ENCODE peak calls at places on chromosomes 13 and 19, in eight cellular contexts. One of them, this sample, is unnamed.

GRCh38 chr19:42445948-42446347 is 3.2 kb upstream of the CXCL17 start:
- DNase-seq in mesenchymal stem cell: no peak
- DNase-seq in A549: no peak
- DNase-seq in non-pigmented ciliary epithelial cell: no peak
- DNase-seq in AG04449: no peak
- DNase-seq in SIG-M5: no peak
- DNase-seq in stimulated activated effector memory CD8-positive, alpha-beta T cell treated with anti-CD3 and anti-CD28 coated beads, Interleukin-12 subunit alpha, Interleukin-12 subunit beta, amount 100 ng/mL, for 72 hours: no peak
- DNase-seq in HFF-Myc: no peak
- DNase-seq in this sample: no peak

GRCh38 chr19:50607874-50608785 is 31.6 kb downstream of the SYT3 start:
- DNase-seq in mesenchymal stem cell: no peak
- DNase-seq in A549: peak
- DNase-seq in non-pigmented ciliary epithelial cell: peak
- DNase-seq in AG04449: peak
- DNase-seq in SIG-M5: no peak
- DNase-seq in stimulated activated effector memory CD8-positive, alpha-beta T cell treated with anti-CD3 and anti-CD28 coated beads, Interleukin-12 subunit alpha, Interleukin-12 subunit beta, amount 100 ng/mL, for 72 hours: peak
- DNase-seq in HFF-Myc: peak
- DNase-seq in this sample: peak

GRCh38 chr13:26024558-26024957 is 27.3 kb downstream of the SHISA2 start:
- DNase-seq in mesenchymal stem cell: no peak
- DNase-seq in A549: no peak
- DNase-seq in non-pigmented ciliary epithelial cell: no peak
- DNase-seq in AG04449: no peak
- DNase-seq in SIG-M5: no peak
- DNase-seq in stimulated activated effector memory CD8-positive, alpha-beta T cell treated with anti-CD3 and anti-CD28 coated beads, Interleukin-12 subunit alpha, Interleukin-12 subunit beta, amount 100 ng/mL, for 72 hours: no peak
- DNase-seq in HFF-Myc: no peak
- DNase-seq in this sample: no peak

GRCh38 chr19:33040994-33041827 is 23.5 kb downstream of the RHPN2 start:
- DNase-seq in mesenchymal stem cell: peak
- DNase-seq in A549: peak
- DNase-seq in non-pigmented ciliary epithelial cell: no peak
- DNase-seq in AG04449: no peak
- DNase-seq in SIG-M5: no peak
- DNase-seq in stimulated activated effector memory CD8-positive, alpha-beta T cell treated with anti-CD3 and anti-CD28 coated beads, Interleukin-12 subunit alpha, Interleukin-12 subunit beta, amount 100 ng/mL, for 72 hours: no peak
- DNase-seq in HFF-Myc: no peak
- DNase-seq in this sample: no peak

GRCh38 chr13:69331245-69331644 is 776.4 kb upstream of the ATXN8OS start:
- DNase-seq in mesenchymal stem cell: peak
- DNase-seq in A549: no peak
- DNase-seq in non-pigmented ciliary epithelial cell: no peak
- DNase-seq in AG04449: no peak
- DNase-seq in SIG-M5: no peak
- DNase-seq in stimulated activated effector memory CD8-positive, alpha-beta T cell treated with anti-CD3 and anti-CD28 coated beads, Interleukin-12 subunit alpha, Interleukin-12 subunit beta, amount 100 ng/mL, for 72 hours: no peak
- DNase-seq in HFF-Myc: no peak
- DNase-seq in this sample: no peak

GRCh38 chr13:66578305-66578704 is 651.8 kb downstream of the PCDH9 start:
- DNase-seq in mesenchymal stem cell: no peak
- DNase-seq in A549: no peak
- DNase-seq in non-pigmented ciliary epithelial cell: no peak
- DNase-seq in AG04449: no peak
- DNase-seq in SIG-M5: no peak
- DNase-seq in stimulated activated effector memory CD8-positive, alpha-beta T cell treated with anti-CD3 and anti-CD28 coated beads, Interleukin-12 subunit alpha, Interleukin-12 subunit beta, amount 100 ng/mL, for 72 hours: no peak
- DNase-seq in HFF-Myc: no peak
- DNase-seq in this sample: no peak

GRCh38 chr19:47511681-47512080 is 3.2 kb downstream of the NAPA start:
- DNase-seq in mesenchymal stem cell: peak
- DNase-seq in A549: no peak
- DNase-seq in non-pigmented ciliary epithelial cell: no peak
- DNase-seq in AG04449: no peak
- DNase-seq in SIG-M5: no peak
- DNase-seq in stimulated activated effector memory CD8-positive, alpha-beta T cell treated with anti-CD3 and anti-CD28 coated beads, Interleukin-12 subunit alpha, Interleukin-12 subunit beta, amount 100 ng/mL, for 72 hours: no peak
- DNase-seq in HFF-Myc: no peak
- DNase-seq in this sample: no peak

GRCh38 chr13:75675421-75675820 is 39.3 kb downstream of the LMO7 start:
- DNase-seq in mesenchymal stem cell: no peak
- DNase-seq in A549: no peak
- DNase-seq in non-pigmented ciliary epithelial cell: no peak
- DNase-seq in AG04449: no peak
- DNase-seq in SIG-M5: no peak
- DNase-seq in stimulated activated effector memory CD8-positive, alpha-beta T cell treated with anti-CD3 and anti-CD28 coated beads, Interleukin-12 subunit alpha, Interleukin-12 subunit beta, amount 100 ng/mL, for 72 hours: no peak
- DNase-seq in HFF-Myc: no peak
- DNase-seq in this sample: no peak

GRCh38 chr19:30070198-30070969 is 128.3 kb downstream of the URI1 start:
- DNase-seq in mesenchymal stem cell: no peak
- DNase-seq in A549: no peak
- DNase-seq in non-pigmented ciliary epithelial cell: no peak
- DNase-seq in AG04449: no peak
- DNase-seq in SIG-M5: no peak
- DNase-seq in stimulated activated effector memory CD8-positive, alpha-beta T cell treated with anti-CD3 and anti-CD28 coated beads, Interleukin-12 subunit alpha, Interleukin-12 subunit beta, amount 100 ng/mL, for 72 hours: no peak
- DNase-seq in HFF-Myc: no peak
- DNase-seq in this sample: no peak

GRCh38 chr13:36352350-36352749 is 6.2 kb upstream of the SPART start:
- DNase-seq in mesenchymal stem cell: peak
- DNase-seq in A549: no peak
- DNase-seq in non-pigmented ciliary epithelial cell: peak
- DNase-seq in AG04449: no peak
- DNase-seq in SIG-M5: no peak
- DNase-seq in stimulated activated effector memory CD8-positive, alpha-beta T cell treated with anti-CD3 and anti-CD28 coated beads, Interleukin-12 subunit alpha, Interleukin-12 subunit beta, amount 100 ng/mL, for 72 hours: no peak
- DNase-seq in HFF-Myc: no peak
- DNase-seq in this sample: no peak

GRCh38 chr13:97268772-97269171 is 46.6 kb downstream of the MBNL2 start:
- DNase-seq in mesenchymal stem cell: no peak
- DNase-seq in A549: no peak
- DNase-seq in non-pigmented ciliary epithelial cell: no peak
- DNase-seq in AG04449: no peak
- DNase-seq in SIG-M5: no peak
- DNase-seq in stimulated activated effector memory CD8-positive, alpha-beta T cell treated with anti-CD3 and anti-CD28 coated beads, Interleukin-12 subunit alpha, Interleukin-12 subunit beta, amount 100 ng/mL, for 72 hours: no peak
- DNase-seq in HFF-Myc: no peak
- DNase-seq in this sample: no peak

GRCh38 chr13:110777251-110777820 is 63.8 kb downstream of the ING1 start:
- DNase-seq in mesenchymal stem cell: no peak
- DNase-seq in A549: no peak
- DNase-seq in non-pigmented ciliary epithelial cell: no peak
- DNase-seq in AG04449: no peak
- DNase-seq in SIG-M5: no peak
- DNase-seq in stimulated activated effector memory CD8-positive, alpha-beta T cell treated with anti-CD3 and anti-CD28 coated beads, Interleukin-12 subunit alpha, Interleukin-12 subunit beta, amount 100 ng/mL, for 72 hours: no peak
- DNase-seq in HFF-Myc: no peak
- DNase-seq in this sample: no peak

This sample was measured in HS-5.